ENCODE peak calls at places on chromosomes 16 and 17, in eight cellular contexts. One of them, this sample, is unnamed.

GRCh38 chr16:35743101-35743692 is 2283.8 kb downstream of the TP53TG3F start:
- DNase-seq in HFF-Myc: no peak
- DNase-seq in activated CD4-positive, CD25-positive, alpha-beta regulatory T cell: no peak
- DNase-seq in NCI-H1092: no peak
- DNase-seq in GM18507: no peak
- DNase-seq in epithelial cell of esophagus: no peak
- DNase-seq in Kasumi-1: no peak
- DNase-seq in iris pigment epithelial cell: no peak
- DNase-seq in this sample: no peak

GRCh38 chr17:4101127-4101798 is 41.6 kb downstream of the ZZEF1 start:
- DNase-seq in GM18507: no peak
- DNase-seq in epithelial cell of esophagus: peak
- DNase-seq in Kasumi-1: no peak
- DNase-seq in activated CD4-positive, CD25-positive, alpha-beta regulatory T cell: no peak
- DNase-seq in iris pigment epithelial cell: peak
- DNase-seq in NCI-H1092: no peak
- DNase-seq in HFF-Myc: peak
- DNase-seq in this sample: no peak

GRCh38 chr16:28587386-28587785 is 9.5 kb downstream of the SULT1A2 start:
- DNase-seq in HFF-Myc: no peak
- DNase-seq in GM18507: no peak
- DNase-seq in epithelial cell of esophagus: peak
- DNase-seq in iris pigment epithelial cell: no peak
- DNase-seq in NCI-H1092: no peak
- DNase-seq in Kasumi-1: no peak
- DNase-seq in activated CD4-positive, CD25-positive, alpha-beta regulatory T cell: no peak
- DNase-seq in this sample: no peak

GRCh38 chr16:81036751-81037350 is 1.2 kb downstream of the ATMIN start:
- DNase-seq in epithelial cell of esophagus: peak
- DNase-seq in iris pigment epithelial cell: peak
- DNase-seq in activated CD4-positive, CD25-positive, alpha-beta regulatory T cell: no peak
- DNase-seq in NCI-H1092: no peak
- DNase-seq in HFF-Myc: no peak
- DNase-seq in Kasumi-1: no peak
- DNase-seq in GM18507: no peak
- DNase-seq in this sample: no peak

GRCh38 chr16:88536971-88537751 is 33.0 kb upstream of the ZC3H18 start:
- DNase-seq in epithelial cell of esophagus: peak
- DNase-seq in iris pigment epithelial cell: no peak
- DNase-seq in NCI-H1092: no peak
- DNase-seq in Kasumi-1: no peak
- DNase-seq in activated CD4-positive, CD25-positive, alpha-beta regulatory T cell: no peak
- DNase-seq in HFF-Myc: no peak
- DNase-seq in GM18507: no peak
- DNase-seq in this sample: no peak

GRCh38 chr16:48438414-48438813 is 53.2 kb upstream of the SIAH1 start:
- DNase-seq in HFF-Myc: no peak
- DNase-seq in epithelial cell of esophagus: peak
- DNase-seq in iris pigment epithelial cell: no peak
- DNase-seq in Kasumi-1: no peak
- DNase-seq in GM18507: no peak
- DNase-seq in activated CD4-positive, CD25-positive, alpha-beta regulatory T cell: no peak
- DNase-seq in NCI-H1092: no peak
- DNase-seq in this sample: no peak

GRCh38 chr16:13427943-13428342 is 492.0 kb upstream of the ERCC4 start:
- DNase-seq in epithelial cell of esophagus: no peak
- DNase-seq in GM18507: no peak
- DNase-seq in iris pigment epithelial cell: no peak
- DNase-seq in HFF-Myc: no peak
- DNase-seq in activated CD4-positive, CD25-positive, alpha-beta regulatory T cell: no peak
- DNase-seq in Kasumi-1: no peak
- DNase-seq in NCI-H1092: no peak
- DNase-seq in this sample: no peak

GRCh38 chr17:58252141-58252540 is 13.8 kb downstream of the LPO start:
- DNase-seq in Kasumi-1: no peak
- DNase-seq in epithelial cell of esophagus: no peak
- DNase-seq in GM18507: no peak
- DNase-seq in NCI-H1092: no peak
- DNase-seq in iris pigment epithelial cell: no peak
- DNase-seq in HFF-Myc: no peak
- DNase-seq in activated CD4-positive, CD25-positive, alpha-beta regulatory T cell: no peak
- DNase-seq in this sample: no peak

GRCh38 chr16:67845291-67846062 is 1.3 kb upstream of the NUTF2 start:
- DNase-seq in HFF-Myc: no peak
- DNase-seq in Kasumi-1: no peak
- DNase-seq in activated CD4-positive, CD25-positive, alpha-beta regulatory T cell: no peak
- DNase-seq in NCI-H1092: no peak
- DNase-seq in iris pigment epithelial cell: no peak
- DNase-seq in GM18507: no peak
- DNase-seq in epithelial cell of esophagus: no peak
- DNase-seq in this sample: no peak

GRCh38 chr16:85176541-85177447 is 64.5 kb upstream of the CIBAR2 start:
- DNase-seq in GM18507: no peak
- DNase-seq in activated CD4-positive, CD25-positive, alpha-beta regulatory T cell: no peak
- DNase-seq in epithelial cell of esophagus: no peak
- DNase-seq in NCI-H1092: no peak
- DNase-seq in HFF-Myc: no peak
- DNase-seq in iris pigment epithelial cell: no peak
- DNase-seq in Kasumi-1: peak
- DNase-seq in this sample: no peak

GRCh38 chr16:79843631-79844043 is 243.1 kb upstream of the MAF start:
- DNase-seq in iris pigment epithelial cell: no peak
- DNase-seq in HFF-Myc: no peak
- DNase-seq in GM18507: no peak
- DNase-seq in activated CD4-positive, CD25-positive, alpha-beta regulatory T cell: no peak
- DNase-seq in epithelial cell of esophagus: peak
- DNase-seq in NCI-H1092: no peak
- DNase-seq in Kasumi-1: no peak
- DNase-seq in this sample: no peak